ENCODE peak calls at places on chromosomes 2 and 18, in nine cellular contexts. K is GM20000; P is omental fat pad; N is astrocyte; X is AG04450; T is CD8-positive, alpha-beta T cell; R is cardiac fibroblast; C is WTC11; H is brain microvascular endothelial cell. E is an unnamed sample.

GRCh38 chr2:35783723-35784122 is 571.9 kb upstream of the CRIM1 start:
- DNase-seq in R (no peak), H (peak; percentile 1), C (peak; percentile 17), X (no peak), T (no peak), K (no peak), N (no peak), P (no peak), E (no peak)

GRCh38 chr2:6929196-6929874 is 12.1 kb downstream of the RNF144A start:
- DNase-seq in K (no peak), R (no peak), N (no peak), C (no peak), X (no peak), H (no peak), T (no peak), P (no peak), E (no peak)

GRCh38 chr18:55316615-55317184 is 271.3 kb downstream of the TCF4 start:
- DNase-seq in K (no peak), T (no peak), P (no peak), C (no peak), X (no peak), N (no peak), R (no peak), H (no peak), E (no peak)

GRCh38 chr2:239959059-239959971 is 65.8 kb downstream of the NDUFA10 start:
- DNase-seq in H (no peak), R (peak; percentile 37), X (no peak), P (no peak), T (no peak), K (no peak), N (peak; percentile 20), C (no peak), E (no peak)

GRCh38 chr2:160087854-160088745 is 25.7 kb upstream of the PLA2R1 start:
- DNase-seq in H (no peak), X (no peak), C (no peak), P (no peak), R (peak; percentile 43), K (no peak), T (no peak), N (no peak), E (peak; percentile 12)

GRCh38 chr2:79612999-79613398 is 100.1 kb downstream of the CTNNA2 start:
- DNase-seq in H (no peak), T (no peak), X (no peak), C (no peak), R (no peak), K (no peak), N (no peak), P (no peak), E (no peak)

GRCh38 chr2:200742426-200742825 is 69.3 kb upstream of the BZW1 start:
- DNase-seq in X (no peak), C (no peak), N (peak; percentile 38), H (no peak), P (no peak), T (no peak), K (no peak), R (peak; percentile 90), E (no peak)

GRCh38 chr2:70596739-70597138 is 43.1 kb upstream of the TGFA start:
- DNase-seq in N (peak; percentile 57), R (peak; percentile 5), H (no peak), P (no peak), C (no peak), X (no peak), K (no peak), T (no peak), E (no peak)

GRCh38 chr18:2846241-2846637 is 567 bp upstream of the EMILIN2 start:
- DNase-seq in N (no peak), X (no peak), T (no peak), R (peak; percentile 35), H (peak; percentile 10), K (peak; percentile 69), P (no peak), C (peak; percentile 42), E (no peak)

GRCh38 chr2:98013407-98014042 is 17.8 kb upstream of the TMEM131 start:
- DNase-seq in T (no peak), K (peak; percentile 34), H (peak; percentile 88), R (peak; percentile 81), N (peak; percentile 88), P (no peak), X (peak; percentile 10), C (no peak), E (no peak)

GRCh38 chr2:226131299-226131784 is 668.3 kb downstream of the IRS1 start:
- DNase-seq in T (no peak), X (no peak), N (no peak), P (no peak), K (no peak), H (no peak), R (peak; percentile 40), C (no peak), E (no peak)

GRCh38 chr18:56598422-56598821 is 40.0 kb downstream of the TXNL1 start:
- DNase-seq in R (no peak), N (no peak), X (no peak), P (no peak), H (no peak), T (no peak), K (no peak), C (no peak), E (no peak)

GRCh38 chr18:76169733-76170132 is 325.3 kb downstream of the ZNF516 start:
- DNase-seq in K (no peak), P (no peak), C (no peak), R (no peak), H (no peak), N (no peak), X (no peak), T (no peak), E (no peak)
- TF ChIP-seq CTCF in K (no peak), P (no peak), C (no peak), R (no peak), H (no peak), N (no peak), X (no peak), T (no peak), E (no peak)

GRCh38 chr2:196939381-196939780 is 12.9 kb upstream of the PGAP1 start:
- DNase-seq in C (no peak), N (peak; percentile 62), T (no peak), P (no peak), X (no peak), R (peak; percentile 33), K (no peak), H (peak; percentile 12), E (no peak)
- TF ChIP-seq CTCF in C (no peak), N (no peak), T (no peak), P (no peak), X (no peak), R (no peak), K (no peak), H (no peak), E (no peak)

GRCh38 chr2:111134082-111134481 is 13.4 kb downstream of the BCL2L11 start:
- DNase-seq in K (no peak), R (no peak), X (no peak), T (no peak), N (no peak), H (no peak), C (no peak), P (no peak), E (no peak)
- TF ChIP-seq CTCF in K (no peak), R (peak; percentile 34), X (no peak), T (peak; percentile 13), N (no peak), H (no peak), C (no peak), P (no peak), E (peak; percentile 10)

GRCh38 chr18:24427484-24427883 is 1.0 kb downstream of the IMPACT start:
- DNase-seq in C (no peak), N (peak; percentile 6), T (no peak), P (no peak), R (peak; percentile 33), X (no peak), H (peak; percentile 16), K (no peak), E (peak; percentile 2)

GRCh38 chr18:24426073-24426397 is 435 bp upstream of the IMPACT start:
- DNase-seq in R (no peak), N (no peak), X (no peak), P (no peak), C (no peak), H (no peak), T (no peak), K (no peak), E (no peak)

GRCh38 chr18:24429188-24429587 is 2.7 kb downstream of the IMPACT start:
- DNase-seq in K (no peak), C (no peak), H (no peak), N (no peak), X (no peak), P (no peak), R (no peak), T (no peak), E (no peak)

GRCh38 chr18:24426398-24427294 is at the start of gene IMPACT:
- DNase-seq in X (peak; percentile 45), H (peak; percentile 53), N (peak; percentile 53), K (peak; percentile 83), C (peak; percentile 87), P (peak; percentile 53), R (peak; percentile 89), T (peak; percentile 90), E (peak; percentile 91)

DNA sequence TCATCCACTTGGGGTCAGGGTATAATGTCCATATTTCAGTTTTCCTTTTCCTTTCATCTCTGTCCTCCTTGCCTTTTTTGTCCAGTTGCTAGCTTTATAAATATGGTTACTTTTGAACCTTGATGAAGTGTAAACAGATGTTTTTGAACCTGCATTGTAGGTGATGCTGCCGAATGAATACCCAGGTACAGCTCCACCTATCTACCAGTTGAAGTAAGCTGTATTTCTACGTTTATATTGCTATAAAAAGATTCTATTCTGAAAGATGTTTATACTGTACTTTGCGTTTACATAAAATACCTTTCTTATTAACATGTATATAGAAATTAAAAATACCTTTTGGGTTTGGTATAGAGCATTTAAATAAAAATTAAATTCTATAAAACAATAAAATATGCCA is 2.2 kb downstream of the IMPACT start:
- DNase-seq in K (no peak), H (no peak), C (no peak), N (no peak), T (no peak), R (no peak), X (no peak), P (no peak), E (no peak)
- TF ChIP-seq CTCF in K (no peak), H (peak; percentile 23), C (no peak), N (no peak), T (no peak), R (no peak), X (no peak), P (no peak), E (no peak)

GRCh38 chr18:61432590-61432989 is 99.4 kb downstream of the CDH20 start:
- DNase-seq in C (no peak), R (no peak), P (no peak), H (no peak), X (no peak), N (no peak), K (no peak), T (no peak), E (no peak)

DNA sequence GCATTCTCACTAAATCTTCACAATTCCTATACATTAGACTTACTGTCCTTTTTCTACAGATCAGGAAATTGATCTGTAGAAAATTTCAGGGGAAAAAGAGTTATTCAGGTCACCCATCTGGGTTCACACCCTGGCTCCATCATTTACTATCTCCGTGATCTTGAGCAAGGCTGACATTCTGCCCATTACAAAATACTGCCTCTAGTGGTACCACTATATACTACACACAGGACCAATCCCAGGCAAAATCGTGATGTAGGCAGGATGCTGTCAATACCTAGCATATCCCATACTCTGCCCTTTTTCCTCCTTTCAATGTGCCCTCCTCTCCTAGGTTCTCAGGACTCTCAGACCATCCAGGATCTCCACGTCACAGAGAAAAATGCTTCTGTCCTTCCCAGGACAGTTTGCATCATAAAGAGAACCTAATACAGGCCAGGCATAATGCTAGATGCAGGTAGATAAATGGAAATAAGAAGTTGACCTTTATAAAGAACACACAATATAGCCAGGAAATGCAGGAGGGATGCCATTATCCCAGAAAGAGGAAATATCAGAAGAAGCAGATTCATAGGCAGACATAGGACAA is 101.9 kb downstream of the CDH20 start:
- DNase-seq in P (no peak), C (no peak), N (no peak), K (peak; percentile 12), H (peak; percentile 11), T (no peak), R (peak; percentile 5), X (no peak), E (peak; percentile 3)
- TF ChIP-seq CTCF in P (no peak), C (peak; percentile 60), N (peak; percentile 63), K (peak; percentile 27), H (peak; percentile 75), T (no peak), R (peak; percentile 59), X (peak; percentile 62), E (peak; percentile 52)

E was measured in nephron progenitor cell.